ENCODE peak calls at places on chromosomes 6 and 20, in five cellular contexts. V is T-helper 22 cell, H is G401, L is Calu3, T is body of pancreas. N is an unnamed sample.

GRCh38 chr6:105319331-105319730 is 83.6 kb downstream of the PREP start:
- DNase-seq in V (no peak), H (no peak), L (no peak), T (no peak), N (no peak)

GRCh38 chr20:51345601-51346101 is 196.9 kb downstream of the NFATC2 start:
- DNase-seq in V (no peak), H (no peak), L (no peak), T (no peak), N (no peak)

GRCh38 chr6:81265106-81265505 is 487.4 kb downstream of the TENT5A start:
- DNase-seq in V (no peak), H (no peak), L (no peak), T (no peak), N (no peak)

GRCh38 chr6:45614488-45615285 is 237.0 kb upstream of the SUPT3H start:
- DNase-seq in V (no peak), H (no peak), L (no peak), T (no peak), N (no peak)

GRCh38 chr20:49323622-49324238 is 45.9 kb upstream of the ZNFX1 start:
- DNase-seq in V (no peak), H (peak; percentile 22), L (peak; percentile 56), T (no peak), N (peak; percentile 45)

GRCh38 chr6:32151885-32152311 is at the start of gene PRRT1:
- DNase-seq in V (no peak), H (peak; percentile 72), L (no peak), T (no peak), N (no peak)

GRCh38 chr6:106520711-106521367 is 108.5 kb downstream of the RTN4IP1 start:
- DNase-seq in V (peak; percentile 80), H (no peak), L (no peak), T (no peak), N (peak; percentile 77)

GRCh38 chr20:577167-577791 is 32.8 kb downstream of the TCF15 start:
- DNase-seq in V (no peak), H (no peak), L (no peak), T (no peak), N (no peak)

GRCh38 chr6:79269877-79270276 is 35.4 kb upstream of the HMGN3 start:
- DNase-seq in V (no peak), H (no peak), L (no peak), T (no peak), N (no peak)

GRCh38 chr6:41571066-41571780 is 25.0 kb downstream of the FOXP4 start:
- DNase-seq in V (no peak), H (no peak), L (no peak), T (no peak), N (no peak)

GRCh38 chr20:4873396-4873795 is 127.9 kb downstream of the SLC23A2 start:
- DNase-seq in V (no peak), H (no peak), L (no peak), T (no peak), N (no peak)

GRCh38 chr6:161104966-161105365 is 113.4 kb downstream of the MAP3K4 start:
- DNase-seq in V (no peak), H (no peak), L (no peak), T (no peak), N (no peak)

GRCh38 chr6:42339991-42340401 is 111.7 kb downstream of the TRERF1 start:
- DNase-seq in V (no peak), H (no peak), L (no peak), T (no peak), N (no peak)

GRCh38 chr6:147538821-147539220 is 30.3 kb downstream of the SAMD5 start:
- DNase-seq in V (no peak), H (no peak), L (no peak), T (no peak), N (no peak)

GRCh38 chr6:34630040-34630439 is 66.5 kb downstream of the ILRUN start:
- DNase-seq in V (no peak), H (no peak), L (no peak), T (no peak), N (no peak)

GRCh38 chr6:25010917-25011625 is 75.3 kb upstream of the RIPOR2 start:
- DNase-seq in V (no peak), H (no peak), L (no peak), T (no peak), N (no peak)

GRCh38 chr6:105014954-105015353 is 58.0 kb downstream of the LIN28B start:
- DNase-seq in V (no peak), H (no peak), L (no peak), T (no peak), N (no peak)

GRCh38 chr6:157542405-157542943 is 161.5 kb downstream of the ZDHHC14 start:
- DNase-seq in V (no peak), H (no peak), L (no peak), T (no peak), N (no peak)

GRCh38 chr6:42045538-42046460 is 4.5 kb upstream of the TAF8 start:
- DNase-seq in V (peak; percentile 71), H (peak; percentile 61), L (peak; percentile 78), T (peak; percentile 96), N (peak; percentile 68)